ENCODE peak calls at places on chromosomes 4 and X, in four cellular contexts. B is prostate gland, W is fibroblast of the aortic adventitia, F is A549. Q is an unnamed sample.

GRCh38 chr4:13985824-13986223 is 358.3 kb upstream of the BOD1L1 start:
- DNase-seq in W (peak; percentile 65), F (no peak), B (no peak), Q (peak; percentile 62)

GRCh38 chr4:15021301-15021700 is 19.0 kb downstream of the CPEB2 start:
- DNase-seq in F (no peak), B (no peak), W (no peak), Q (no peak)

GRCh38 chr4:184803133-184803532 is 22.6 kb downstream of the ACSL1 start:
- DNase-seq in B (no peak), F (no peak), W (no peak), Q (no peak)

GRCh38 chr4:128955751-128956150 is 137.6 kb downstream of the SCLT1 start:
- DNase-seq in F (no peak), B (no peak), W (no peak), Q (no peak)

GRCh38 chrX:9912341-9912740 is 54.8 kb upstream of the CLDN34 start:
- DNase-seq in F (no peak), B (peak; percentile 27), W (no peak), Q (no peak)

GRCh38 chrX:8629871-8630270 is 102.1 kb downstream of the ANOS1 start:
- DNase-seq in W (no peak), B (no peak), F (no peak), Q (peak; percentile 5)

GRCh38 chrX:24988314-24988713 is 27.5 kb downstream of the ARX start:
- DNase-seq in B (no peak), F (no peak), W (no peak), Q (no peak)

GRCh38 chr4:4640692-4641091 is 98.8 kb upstream of the STX18 start:
- DNase-seq in W (no peak), F (no peak), B (no peak), Q (no peak)

GRCh38 chr4:112898357-112899141 is 150.9 kb upstream of the ANK2 start:
- DNase-seq in B (no peak), F (no peak), W (no peak), Q (no peak)

GRCh38 chrX:78710146-78710545 is 37.4 kb upstream of the LPAR4 start:
- DNase-seq in F (no peak), W (peak; percentile 39), B (no peak), Q (peak; percentile 8)

GRCh38 chrX:107773206-107773605 is 2.4 kb downstream of the TSC22D3 start:
- DNase-seq in F (no peak), W (no peak), B (no peak), Q (no peak)

GRCh38 chr4:176967586-176967985 is 174.9 kb upstream of the VEGFC start:
- DNase-seq in W (no peak), F (no peak), B (no peak), Q (no peak)

GRCh38 chr4:176959980-176960379 is 167.3 kb upstream of the VEGFC start:
- DNase-seq in B (no peak), W (no peak), F (no peak), Q (no peak)

GRCh38 chr4:176969011-176969410 is 176.3 kb upstream of the VEGFC start:
- DNase-seq in B (no peak), F (no peak), W (no peak), Q (no peak)

DNA sequence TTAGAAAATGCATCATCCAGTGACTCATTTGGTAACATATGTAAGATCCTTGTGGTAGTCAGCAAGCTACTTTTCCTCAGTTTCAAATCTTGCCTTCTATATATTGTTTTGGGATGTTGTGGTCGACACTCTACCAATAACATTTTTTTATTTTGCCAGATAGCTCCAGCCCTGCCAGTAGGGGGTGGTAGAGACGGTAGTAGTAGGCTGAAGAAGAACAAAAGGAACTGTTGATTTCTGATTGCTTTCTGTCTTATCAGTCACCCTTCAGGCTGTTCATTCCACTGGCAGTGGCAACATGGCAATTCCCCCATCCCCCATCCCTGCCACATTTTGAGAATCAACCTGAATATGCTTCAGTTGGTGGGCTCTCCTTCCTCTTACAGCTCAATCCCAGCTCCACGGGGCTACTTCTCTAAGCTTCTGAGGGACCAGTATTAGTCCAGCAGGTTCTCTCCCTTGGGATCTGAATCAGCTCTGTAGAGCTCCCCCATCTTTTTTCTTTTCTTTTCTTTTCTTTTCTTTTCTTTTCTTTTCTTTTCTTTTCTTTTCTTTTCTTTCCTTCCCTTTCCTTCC is 171.5 kb upstream of the VEGFC start:
- DNase-seq in W (no peak), B (no peak), F (peak; percentile 26), Q (peak; percentile 25)
- TF ChIP-seq CTCF in W (peak; percentile 19), B (no peak), F (no peak), Q (peak; percentile 38)

DNA sequence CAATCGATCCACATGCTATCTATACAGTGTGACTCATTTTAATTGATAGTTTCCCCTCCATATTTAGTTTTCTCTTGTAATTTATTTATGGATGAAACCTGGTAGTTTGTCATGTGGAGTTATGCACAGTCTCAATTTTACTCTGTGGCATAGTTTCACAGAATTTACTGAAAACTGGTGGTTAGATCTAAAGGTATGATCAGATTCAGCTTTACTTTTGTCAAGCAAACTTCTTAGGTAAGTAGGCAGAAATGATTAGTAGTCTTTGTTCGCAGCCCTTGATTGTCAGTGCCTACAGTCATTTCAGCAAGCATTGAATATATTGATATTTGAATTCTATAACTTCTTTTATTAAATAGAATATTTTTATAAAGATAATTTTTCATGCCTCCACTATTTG is 2.5 kb downstream of the ADD1 start:
- DNase-seq in W (no peak), B (no peak), F (no peak), Q (no peak)
- H3K4me3 ChIP-seq in W (no peak overlapping the region), B (no peak overlapping the region), F (no peak overlapping the region), Q (no peak overlapping the region)

DNA sequence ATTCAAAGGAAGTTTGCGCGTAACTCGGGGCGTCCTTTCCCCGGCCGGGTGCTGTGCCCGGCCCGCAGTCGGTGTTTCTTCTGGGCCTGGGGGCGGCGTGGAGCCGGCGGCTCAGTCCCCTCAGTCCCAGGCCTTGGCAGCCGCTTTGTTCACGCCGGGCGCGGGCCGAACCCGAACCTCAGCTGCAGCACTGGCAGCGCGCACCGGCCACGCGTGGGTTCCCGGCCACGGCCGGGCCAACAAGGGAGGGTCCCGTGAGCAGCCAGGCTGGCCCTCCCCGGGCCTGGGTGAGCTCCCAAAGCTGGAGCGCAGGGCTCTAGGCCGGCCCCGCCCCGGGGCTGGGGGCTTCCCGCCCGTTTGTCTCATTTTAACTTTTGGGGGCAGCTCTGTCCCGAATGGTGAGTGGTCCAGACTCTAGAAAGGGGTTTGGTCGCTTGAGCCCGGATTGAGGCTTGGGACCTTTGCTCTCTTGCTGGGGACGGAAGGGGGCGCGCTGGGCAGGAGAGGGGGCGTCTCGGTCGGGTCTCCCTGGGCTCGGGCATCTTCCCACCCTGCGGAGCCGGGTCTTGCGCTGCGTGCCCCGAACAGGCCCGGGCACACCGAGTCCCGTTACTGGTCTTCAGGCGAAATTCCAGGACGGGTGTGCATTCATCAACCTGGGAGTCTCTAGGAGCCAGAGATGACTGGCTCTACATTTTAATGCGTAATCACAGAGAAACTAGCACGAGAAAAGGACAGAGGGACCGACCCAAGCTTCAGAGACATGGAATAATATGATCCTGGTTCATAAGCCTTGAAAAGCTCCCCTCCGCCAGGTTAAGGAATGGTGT is 177.1 kb downstream of the CBR4 start:
- DNase-seq in F (no peak), B (peak; percentile 25), W (peak; percentile 49), Q (peak; percentile 45)
- TF ChIP-seq CTCF in F (peak; percentile 26), B (no peak), W (peak; percentile 41), Q (peak; percentile 19)

DNA sequence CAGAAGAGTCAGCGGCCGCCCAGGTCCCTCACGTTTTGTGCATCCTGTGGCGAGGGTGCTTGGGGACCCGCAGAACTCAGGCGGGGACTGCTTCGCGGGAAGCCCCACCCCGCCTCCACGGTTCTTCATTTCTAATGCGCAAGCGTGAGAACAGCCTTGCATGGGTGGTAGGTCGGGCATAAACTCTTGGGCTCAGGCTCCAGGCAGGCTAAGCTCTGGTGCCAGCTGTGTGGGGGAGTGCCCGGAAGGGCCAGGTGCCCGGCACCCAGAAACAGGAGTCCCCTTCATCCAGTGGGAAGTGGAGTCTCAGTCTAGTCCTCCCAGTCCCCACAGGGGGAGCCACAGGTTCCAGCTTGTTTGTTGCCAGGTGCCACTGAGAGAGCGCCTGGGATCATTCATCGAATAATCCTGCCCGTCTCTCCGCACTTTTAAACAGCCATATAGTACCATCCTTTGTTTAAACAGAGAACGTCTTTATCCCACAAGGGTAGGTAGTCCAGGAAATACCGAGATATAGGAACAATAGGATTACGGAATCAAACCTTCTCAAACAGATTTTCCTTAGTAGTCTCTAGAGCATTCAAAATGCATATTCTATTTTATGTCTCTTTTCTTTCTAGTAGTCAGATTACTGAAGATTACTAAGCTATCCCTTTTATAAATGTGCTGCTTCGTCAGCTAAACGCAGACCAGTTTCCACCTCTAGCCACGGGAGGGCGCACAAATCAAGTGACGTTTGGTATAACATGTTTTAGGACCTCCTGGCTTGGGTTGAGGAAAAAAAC is 12.7 kb upstream of the RBBP7 start:
- DNase-seq in B (peak; percentile 36), F (peak; percentile 74), W (peak; percentile 74), Q (peak; percentile 69)
- H3K4me3 ChIP-seq in B (peak overlapping the region; percentile 25), F (peak overlapping the region; percentile 50), W (peak overlapping the region; percentile 62), Q (peak overlapping the region; percentile 52)

DNA sequence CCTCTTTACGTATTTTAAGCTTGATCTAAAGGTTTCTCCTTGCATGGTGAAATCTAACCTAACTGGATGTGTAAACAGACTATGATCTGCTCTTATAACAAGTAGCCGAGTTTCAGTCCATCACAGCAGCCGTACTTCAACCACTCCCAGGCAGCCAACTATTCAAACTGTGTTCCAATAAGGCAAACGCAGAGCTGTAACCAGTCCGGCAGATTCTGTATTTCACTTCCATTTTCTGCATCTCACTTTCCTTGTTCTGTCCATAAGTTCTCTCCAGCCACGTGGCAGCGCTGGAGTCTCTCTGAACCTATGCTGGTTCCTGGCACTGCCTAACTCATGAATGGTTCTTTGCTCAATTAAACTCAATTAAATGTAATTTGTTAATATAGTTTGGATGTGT is 132.6 kb downstream of the FHDC1 start:
- DNase-seq in W (no peak), F (no peak), B (no peak), Q (no peak)
- TF ChIP-seq CTCF in W (no peak), F (no peak), B (no peak), Q (no peak)

GRCh38 chr4:81039351-81040174 is 9.1 kb downstream of the BMP3 start:
- DNase-seq in W (peak; percentile 11), B (no peak), F (no peak), Q (no peak)

GRCh38 chr4:81040175-81040659 is 9.7 kb downstream of the BMP3 start:
- DNase-seq in B (peak; percentile 11), F (peak; percentile 9), W (peak; percentile 63), Q (peak; percentile 39)

GRCh38 chr4:81038636-81039350 is 8.3 kb downstream of the BMP3 start:
- DNase-seq in B (no peak), F (no peak), W (no peak), Q (no peak)

DNA sequence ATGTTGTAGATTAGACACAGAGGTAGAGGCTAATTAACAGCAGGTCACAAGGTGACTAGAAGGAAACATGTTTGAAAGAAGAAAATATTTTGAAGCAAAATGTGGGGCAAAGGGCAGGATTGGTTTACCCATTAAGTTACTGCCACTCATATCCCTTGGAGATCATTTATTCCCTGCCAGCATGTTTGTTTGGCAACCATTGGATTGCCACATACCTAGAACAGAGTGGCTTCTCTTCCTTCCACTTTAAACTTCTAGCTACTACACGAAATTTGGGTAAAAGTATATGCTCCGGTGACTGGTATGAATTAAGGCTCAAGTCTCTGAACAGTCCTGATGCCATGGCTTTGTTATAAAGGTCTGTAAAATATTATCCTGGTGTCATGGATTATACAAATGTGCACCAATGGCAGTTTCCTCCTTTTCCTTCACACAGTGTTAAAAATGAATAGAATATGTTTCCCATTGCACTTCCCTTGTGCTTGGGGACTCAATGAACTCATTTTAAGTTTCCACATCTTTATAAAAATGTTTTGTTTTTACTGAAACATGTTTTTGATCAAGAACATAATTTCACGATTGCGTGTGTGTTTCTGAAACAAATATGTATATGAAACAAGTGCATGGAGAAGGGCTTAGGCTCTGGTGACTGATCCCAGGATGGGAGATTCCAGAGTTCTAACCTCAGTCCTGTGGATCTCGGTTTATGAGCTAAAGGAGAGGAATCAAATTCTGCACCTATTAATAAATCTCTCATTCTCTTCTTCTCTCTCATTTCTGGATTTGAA is 12.3 kb downstream of the BMP3 start:
- DNase-seq in W (no peak), B (no peak), F (no peak), Q (no peak)
- H3K4me3 ChIP-seq in W (no peak overlapping the region), B (no peak overlapping the region), F (no peak overlapping the region), Q (no peak overlapping the region)

GRCh38 chr4:82561745-82562552 is at the start of gene TMEM150C:
- DNase-seq in W (peak; percentile 11), B (peak; percentile 9), F (peak; percentile 48), Q (peak; percentile 6)
- TF ChIP-seq CTCF in W (peak; percentile 6), B (no peak), F (no peak), Q (no peak)